ENCODE peak calls at places on chromosomes 12 and 14, in ten cellular contexts. V is CD4-positive, CD25-positive, alpha-beta regulatory T cell; U is GM23338; P is mammary epithelial cell; M is tibial nerve; W is neuronal stem cell; O is SK-N-SH; N is sigmoid colon; E is psoas muscle; I is lung. S is an unnamed sample. For H3K4me1, the result is how much of the 10 kb centered on the place peaks cover.

GRCh38 chr12:69502342-69503081 is 32.3 kb downstream of the FRS2 start:
- DNase-seq in P (peak), O (no peak), U (no peak), N (no peak), E (no peak), I (no peak), W (no peak), V (no peak), M (no peak), S (no peak)

GRCh38 chr12:55072093-55072492 is 52.3 kb downstream of the NEUROD4 start:
- DNase-seq in N (no peak), U (peak), V (peak), P (peak), E (peak), I (peak), M (no peak), W (no peak), O (no peak), S (peak)

GRCh38 chr12:52164624-52165023 is 27.2 kb downstream of the KRT80 start:
- DNase-seq in V (no peak), E (no peak), U (no peak), N (no peak), P (no peak), I (no peak), W (no peak), O (no peak), M (no peak), S (no peak)

GRCh38 chr12:125518074-125518473 is 452.8 kb downstream of the AACS start:
- DNase-seq in N (no peak), I (no peak), V (no peak), P (no peak), E (no peak), U (peak), M (no peak), O (no peak), W (no peak), S (peak)

GRCh38 chr12:97005612-97006011 is 98.6 kb downstream of the NEDD1 start:
- DNase-seq in M (no peak), N (no peak), O (no peak), W (peak), P (no peak), V (no peak), E (no peak), I (no peak), U (peak), S (no peak)

GRCh38 chr14:71554959-71555612 is 377.1 kb upstream of the RGS6 start:
- DNase-seq in I (no peak), P (no peak), O (no peak), N (no peak), E (no peak), U (no peak), V (no peak), W (no peak), M (no peak), S (no peak)

GRCh38 chr12:14275886-14276285 is 89.6 kb upstream of the ATF7IP start:
- DNase-seq in P (no peak), I (no peak), E (no peak), N (no peak), W (no peak), M (no peak), V (no peak), O (no peak), U (no peak), S (no peak)

GRCh38 chr14:102616799-102617198 is 24.4 kb downstream of the RCOR1 start:
- DNase-seq in E (no peak), N (no peak), O (no peak), W (no peak), M (no peak), P (no peak), V (no peak), U (no peak), I (no peak), S (no peak)

GRCh38 chr12:110923692-110924334 is 3.4 kb upstream of the MYL2 start:
- DNase-seq in N (no peak), P (no peak), E (no peak), I (no peak), W (no peak), M (no peak), O (no peak), V (no peak), U (no peak), S (no peak)

GRCh38 chr12:69583203-69583602 is 2.1 kb upstream of the CCT2 start:
- DNase-seq in M (no peak), V (no peak), N (no peak), W (no peak), U (peak), P (no peak), E (no peak), I (no peak), O (no peak), S (no peak)

GRCh38 chr12:97960741-97961608 is 498.4 kb downstream of the RMST start:
- DNase-seq in P (peak), M (peak), W (peak), E (no peak), V (peak), U (peak), I (peak), O (peak), N (no peak), S (peak)

GRCh38 chr12:32270818-32271710 is 128.3 kb upstream of the FGD4 start:
- DNase-seq in I (no peak), V (no peak), O (peak), M (no peak), U (peak), E (no peak), W (no peak), P (no peak), N (no peak), S (peak)

GRCh38 chr14:91245029-91245428 is 525 bp upstream of the GPR68 start:
- DNase-seq in I (no peak), U (no peak), E (no peak), M (no peak), V (peak), N (no peak), W (no peak), O (no peak), P (no peak), S (no peak)

GRCh38 chr12:15563683-15564082 is 225.5 kb downstream of the EPS8 start:
- DNase-seq in W (no peak), O (no peak), V (peak), M (peak), U (no peak), N (no peak), I (no peak), E (no peak), P (peak), S (peak)

GRCh38 chr12:100197486-100197885 is 3.1 kb upstream of the ACTR6 start:
- DNase-seq in E (no peak), O (no peak), P (peak), V (no peak), W (no peak), U (no peak), M (no peak), N (no peak), I (no peak), S (no peak)

GRCh38 chr12:101951002-101951670 is 73.8 kb downstream of the DRAM1 start:
- DNase-seq in M (no peak), N (no peak), I (no peak), P (no peak), W (no peak), E (no peak), V (peak), U (no peak), O (no peak), S (no peak)

GRCh38 chr12:124747426-124748161 is 116.1 kb downstream of the SCARB1 start:
- DNase-seq in O (no peak), V (no peak), U (no peak), M (no peak), P (peak), N (no peak), W (no peak), E (no peak), I (no peak), S (no peak)

GRCh38 chr12:77837876-77838291 is 7.2 kb downstream of the NAV3 start:
- DNase-seq in M (no peak), I (no peak), N (no peak), V (no peak), O (no peak), W (no peak), E (peak), U (no peak), P (no peak), S (no peak)

GRCh38 chr12:132352896-132353800 is 23.8 kb upstream of the GALNT9 start:
- DNase-seq in E (peak), I (no peak), V (no peak), N (no peak), P (no peak), M (no peak), W (no peak), U (peak), O (no peak), S (no peak)

GRCh38 chr14:39055786-39056474 is 47.1 kb downstream of the SEC23A start:
- DNase-seq in P (no peak), W (no peak), M (no peak), O (no peak), N (no peak), I (no peak), E (no peak), V (peak), U (peak), S (no peak)

GRCh38 chr14:54350196-54350595 is 46.6 kb upstream of the CDKN3 start:
- DNase-seq in N (no peak), V (no peak), E (no peak), P (no peak), W (no peak), I (no peak), M (no peak), U (no peak), O (no peak), S (no peak)

GRCh38 chr14:32883189-32883588 is 55.5 kb upstream of the NPAS3 start:
- DNase-seq in I (no peak), E (no peak), U (no peak), N (no peak), V (no peak), M (no peak), W (no peak), P (no peak), O (no peak), S (no peak)

GRCh38 chr12:45343269-45344051 is 127.6 kb downstream of the ANO6 start:
- DNase-seq in E (no peak), M (no peak), U (no peak), I (no peak), P (peak), O (no peak), V (no peak), N (no peak), W (no peak), S (no peak)

GRCh38 chr12:90729741-90730140 is 225.2 kb downstream of the CCER1 start:
- DNase-seq in U (no peak), O (no peak), I (no peak), W (no peak), E (no peak), V (no peak), N (no peak), M (no peak), P (peak), S (no peak)

GRCh38 chr12:62210422-62210821 is 49.8 kb upstream of the USP15 start:
- DNase-seq in M (peak), N (no peak), U (peak), P (no peak), W (peak), E (peak), V (peak), O (peak), I (no peak), S (peak)

GRCh38 chr12:50927356-50927755 is 25.0 kb upstream of the HIGD1C start:
- DNase-seq in E (no peak), P (no peak), U (no peak), I (no peak), W (no peak), N (no peak), M (no peak), O (no peak), V (no peak), S (peak)
- H3K4me1 ChIP-seq in E (half or more), P (under half), U (half or more), I (under half), W (under half), N (under half), M (under half), O (under half), V (under half), S (half or more)

GRCh38 chr12:83979785-83980184 is 932.8 kb downstream of the SLC6A15 start:
- DNase-seq in E (no peak), N (no peak), W (no peak), O (no peak), I (no peak), P (no peak), V (no peak), U (no peak), M (no peak), S (no peak)
- H3K4me1 ChIP-seq in E (under half), N (under half), W (under half), O (under half), I (under half), P (under half), V (under half), U (under half), M (under half), S (under half)

GRCh38 chr14:105091335-105092123 is 26.3 kb upstream of the GPR132 start:
- DNase-seq in E (no peak), O (no peak), U (no peak), W (no peak), N (peak), V (no peak), P (peak), I (peak), M (no peak), S (peak)

GRCh38 chr14:105087963-105088811 is 23.0 kb upstream of the GPR132 start:
- DNase-seq in M (no peak), O (peak), E (no peak), P (peak), V (no peak), N (peak), U (peak), I (peak), W (peak), S (peak)

GRCh38 chr14:105088812-105089745 is 23.8 kb upstream of the GPR132 start:
- DNase-seq in N (peak), O (no peak), V (no peak), W (no peak), I (no peak), E (no peak), P (no peak), U (no peak), M (no peak), S (no peak)

GRCh38 chr14:105090493-105091334 is 25.5 kb upstream of the GPR132 start:
- DNase-seq in N (peak), V (peak), I (peak), M (peak), P (peak), E (peak), U (peak), W (peak), O (peak), S (peak)

GRCh38 chr14:105089746-105090492 is 24.7 kb upstream of the GPR132 start:
- DNase-seq in U (no peak), O (no peak), I (no peak), E (no peak), V (no peak), N (peak), W (no peak), M (no peak), P (no peak), S (no peak)
- H3K4me1 ChIP-seq in U (under half), O (under half), I (under half), E (under half), V (under half), N (half or more), W (under half), M (half or more), P (half or more), S (half or more)

GRCh38 chr14:92598549-92598905 is 84.9 kb downstream of the RIN3 start:
- DNase-seq in W (no peak), E (no peak), M (no peak), N (no peak), O (no peak), P (peak), I (no peak), U (no peak), V (no peak), S (no peak)

GRCh38 chr14:92601131-92601710 is 87.6 kb downstream of the RIN3 start:
- DNase-seq in U (no peak), W (no peak), I (no peak), N (no peak), V (no peak), E (no peak), M (no peak), P (no peak), O (no peak), S (no peak)

GRCh38 chr14:92599786-92600185 is 86.2 kb downstream of the RIN3 start:
- DNase-seq in O (no peak), N (no peak), I (no peak), P (no peak), W (no peak), M (no peak), E (no peak), U (no peak), V (no peak), S (no peak)

GRCh38 chr14:92601757-92602417 is 88.3 kb downstream of the RIN3 start:
- DNase-seq in E (no peak), M (no peak), P (no peak), N (peak), U (no peak), W (no peak), V (no peak), I (no peak), O (no peak), S (no peak)

GRCh38 chr14:92600318-92601053 is 86.9 kb downstream of the RIN3 start:
- DNase-seq in E (no peak), N (no peak), W (no peak), M (no peak), U (no peak), O (no peak), P (peak), V (peak), I (no peak), S (no peak)
- H3K4me1 ChIP-seq in E (under half), N (half or more), W (under half), M (under half), U (under half), O (under half), P (under half), V (under half), I (under half), S (under half)

DNA sequence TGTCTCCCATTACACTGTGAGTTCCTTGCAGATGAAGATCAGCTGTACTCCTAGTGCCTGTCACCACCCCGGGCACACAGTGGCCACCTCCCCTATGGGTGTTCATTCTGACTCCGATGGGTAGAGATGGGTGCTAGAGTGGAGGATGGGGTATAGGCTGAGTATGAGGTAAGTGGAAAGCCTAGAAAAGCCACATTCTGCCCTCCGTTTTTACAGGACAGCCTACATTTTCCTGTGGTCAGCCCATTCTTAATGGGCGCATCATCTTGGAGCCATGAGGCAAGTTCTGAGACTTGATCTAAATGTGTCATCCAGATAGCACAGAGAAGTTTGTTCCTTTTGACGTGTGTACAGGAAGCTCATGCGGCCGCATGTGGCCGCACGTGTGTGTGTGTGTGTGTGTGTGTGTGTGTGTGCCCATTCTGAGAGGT is 166.7 kb upstream of the HIF1A start:
- DNase-seq in V (no peak), I (no peak), E (no peak), U (no peak), P (peak), W (no peak), M (no peak), N (no peak), O (no peak), S (no peak)
- H3K4me1 ChIP-seq in V (under half), I (under half), E (under half), U (under half), P (half or more), W (under half), M (under half), N (under half), O (under half), S (half or more)

DNA sequence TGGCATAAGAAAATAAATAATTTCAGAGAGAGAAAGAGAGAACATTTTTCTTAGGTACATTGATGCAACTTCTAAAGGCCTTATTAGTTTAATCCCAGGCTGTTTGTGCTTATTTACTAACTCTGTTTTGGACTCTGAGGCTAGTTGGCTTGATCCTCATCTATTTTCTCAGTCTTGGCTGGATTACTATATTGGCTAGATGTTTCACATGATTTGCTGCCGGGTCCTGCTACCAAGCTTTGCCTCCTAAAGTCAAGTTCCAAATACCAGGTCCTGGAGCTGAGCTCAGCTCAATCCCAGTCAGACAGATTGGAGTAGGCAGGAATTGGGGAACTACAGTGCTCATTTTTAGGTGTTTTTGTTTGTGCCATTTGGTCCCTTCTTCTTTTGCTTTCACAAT is 340.8 kb downstream of the BCAT1 start:
- DNase-seq in P (no peak), V (no peak), I (no peak), M (no peak), O (no peak), E (no peak), N (no peak), W (no peak), U (no peak), S (no peak)
- H3K4me1 ChIP-seq in P (under half), V (under half), I (under half), M (under half), O (under half), E (under half), N (under half), W (under half), U (under half), S (under half)

GRCh38 chr14:24956104-24956503 is 93.8 kb downstream of the STXBP6 start:
- DNase-seq in M (no peak), N (no peak), E (no peak), P (no peak), V (no peak), O (no peak), W (no peak), I (no peak), U (no peak), S (no peak)

GRCh38 chr14:24964048-24964447 is 85.9 kb downstream of the STXBP6 start:
- DNase-seq in W (no peak), O (no peak), V (no peak), N (no peak), M (no peak), U (no peak), I (no peak), E (no peak), P (no peak), S (no peak)

GRCh38 chr14:24959791-24960331 is 90.1 kb downstream of the STXBP6 start:
- DNase-seq in E (no peak), W (no peak), M (no peak), P (no peak), O (no peak), N (no peak), V (no peak), I (no peak), U (no peak), S (no peak)

GRCh38 chr14:24958271-24958670 is 91.7 kb downstream of the STXBP6 start:
- DNase-seq in E (no peak), P (no peak), M (no peak), W (no peak), U (no peak), I (no peak), O (no peak), V (no peak), N (no peak), S (no peak)

DNA sequence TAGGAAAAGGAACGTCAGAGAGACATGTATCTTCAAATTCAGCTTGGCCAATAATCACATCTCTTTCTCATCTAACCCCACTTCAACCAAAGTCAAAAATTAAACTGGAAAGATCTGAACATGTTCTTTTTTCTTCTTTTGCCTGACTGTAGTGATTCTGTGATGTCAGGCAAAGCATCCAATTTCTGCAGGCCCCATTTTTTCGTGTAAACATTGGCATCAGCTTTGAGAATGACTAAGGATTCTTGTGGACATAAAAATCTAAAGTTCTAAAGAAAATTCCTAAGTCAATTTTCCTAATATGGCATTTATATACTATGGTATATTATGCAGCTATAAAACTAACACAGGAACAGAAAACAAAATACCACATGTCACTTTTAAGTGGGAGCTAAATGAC is 89.1 kb downstream of the STXBP6 start:
- DNase-seq in I (no peak), W (no peak), N (no peak), M (no peak), O (no peak), P (no peak), E (no peak), V (no peak), U (no peak), S (no peak)
- H3K4me1 ChIP-seq in I (under half), W (under half), N (under half), M (under half), O (under half), P (under half), E (under half), V (under half), U (under half), S (under half)

GRCh38 chr14:22512106-22512814 is 76.8 kb downstream of the DAD1 start:
- DNase-seq in M (no peak), V (no peak), I (no peak), W (no peak), P (no peak), N (no peak), O (no peak), U (no peak), E (no peak), S (no peak)
- H3K4me1 ChIP-seq in M (under half), V (half or more), I (under half), W (under half), P (under half), N (half or more), O (under half), U (under half), E (under half), S (under half)

GRCh38 chr12:89167986-89168385 is 184.3 kb downstream of the DUSP6 start:
- DNase-seq in E (no peak), P (no peak), I (no peak), U (no peak), M (no peak), V (no peak), N (no peak), O (no peak), W (no peak), S (no peak)
- H3K4me1 ChIP-seq in E (under half), P (under half), I (under half), U (under half), M (under half), V (under half), N (under half), O (under half), W (under half), S (under half)